ENCODE peak calls at places on chromosome 11, in five cellular contexts. F, H, A, Y and U are unnamed samples.

GRCh38 chr11:125724125-125724524 is 22.0 kb upstream of the PATE1 start:
- DNase-seq in F (no peak), Y (no peak), H (no peak), A (no peak), U (no peak)

GRCh38 chr11:125022551-125022950 is 40.6 kb upstream of the SLC37A2 start:
- DNase-seq in Y (no peak), F (no peak), A (no peak), H (no peak), U (no peak)

GRCh38 chr11:126339073-126339865 is 16.2 kb upstream of the ST3GAL4 start:
- DNase-seq in F (no peak), Y (no peak), H (peak), A (no peak), U (no peak)

GRCh38 chr11:22130462-22131053 is 62.3 kb upstream of the ANO5 start:
- DNase-seq in A (peak), H (no peak), F (no peak), Y (no peak), U (no peak)

GRCh38 chr11:63683133-63683991 is 2.1 kb downstream of the RTN3 start:
- DNase-seq in F (no peak), A (no peak), Y (no peak), H (no peak), U (no peak)

GRCh38 chr11:8282621-8283509 is 19.2 kb upstream of the LMO1 start:
- DNase-seq in H (no peak), A (peak), F (no peak), Y (peak), U (no peak)

GRCh38 chr11:59145534-59145933 is 2.9 kb downstream of the FAM111A start:
- DNase-seq in F (peak), H (no peak), A (no peak), Y (no peak), U (no peak)

GRCh38 chr11:102114032-102114431 is 3.8 kb downstream of the YAP1 start:
- DNase-seq in F (no peak), Y (no peak), A (no peak), H (no peak), U (no peak)

GRCh38 chr11:46338988-46339666 is 8.1 kb upstream of the DGKZ start:
- DNase-seq in F (no peak), Y (peak), A (peak), H (no peak), U (no peak)

GRCh38 chr11:124643605-124644425 is 21.2 kb downstream of the TBRG1 start:
- DNase-seq in Y (no peak), H (no peak), A (no peak), F (peak), U (no peak)

GRCh38 chr11:1129666-1130160 is 28.0 kb upstream of the MUC5AC start:
- DNase-seq in F (no peak), H (peak), Y (no peak), A (no peak), U (no peak)

GRCh38 chr11:128802358-128802981 is 64.6 kb downstream of the KCNJ1 start:
- DNase-seq in F (no peak), Y (no peak), A (peak), H (no peak), U (no peak)

GRCh38 chr11:128575956-128576340 is 11.4 kb downstream of the ETS1 start:
- DNase-seq in A (peak), Y (no peak), H (no peak), F (no peak), U (no peak)

GRCh38 chr11:46105134-46105628 is 16.1 kb downstream of the PHF21A start:
- DNase-seq in F (no peak), H (no peak), Y (no peak), A (no peak), U (no peak)

GRCh38 chr11:19102521-19102900 is 14.5 kb upstream of the ZDHHC13 start:
- DNase-seq in Y (no peak), A (no peak), F (no peak), H (no peak), U (no peak)

GRCh38 chr11:129950319-129951034 is 52.2 kb downstream of the PRDM10 start:
- DNase-seq in Y (peak), F (peak), H (peak), A (no peak), U (no peak)

GRCh38 chr11:9091044-9091936 is at the start of gene SCUBE2:
- DNase-seq in Y (no peak), F (no peak), A (no peak), H (no peak), U (no peak)

GRCh38 chr11:80900265-80900664 is 1459.4 kb upstream of the TENM4 start:
- DNase-seq in A (no peak), F (no peak), Y (no peak), H (no peak), U (no peak)

GRCh38 chr11:32698579-32698978 is 95.9 kb downstream of the CCDC73 start:
- DNase-seq in A (no peak), Y (no peak), F (peak), H (no peak), U (no peak)

GRCh38 chr11:14583252-14584105 is 60.1 kb upstream of the PDE3B start:
- DNase-seq in Y (no peak), A (no peak), F (no peak), H (no peak), U (no peak)

GRCh38 chr11:121596195-121597145 is 143.7 kb upstream of the SORL1-AS1 start:
- DNase-seq in Y (no peak), A (no peak), H (no peak), F (no peak), U (no peak)

GRCh38 chr11:124602193-124602592 is 9.0 kb upstream of the PANX3 start:
- DNase-seq in H (no peak), A (no peak), Y (no peak), F (no peak), U (no peak)

GRCh38 chr11:8098361-8098760 is 17.4 kb downstream of the TUB start:
- DNase-seq in A (no peak), F (no peak), Y (no peak), H (no peak), U (no peak)

GRCh38 chr11:57536947-57537654 is at the start of gene SMTNL1:
- DNase-seq in Y (no peak), H (no peak), F (no peak), A (peak), U (no peak)

GRCh38 chr11:68609761-68610160 is 74.6 kb upstream of the GAL start:
- DNase-seq in A (no peak), F (no peak), Y (no peak), H (no peak), U (no peak)
- H3K4me3 ChIP-seq in A (no peak), F (no peak), Y (no peak), H (no peak), U (no peak)

GRCh38 chr11:61586792-61587430 is 6.0 kb upstream of the SYT7 start:
- DNase-seq in H (no peak), A (no peak), Y (no peak), F (no peak), U (no peak)
- H3K4me3 ChIP-seq in H (no peak), A (no peak), Y (peak), F (no peak), U (no peak)

DNA sequence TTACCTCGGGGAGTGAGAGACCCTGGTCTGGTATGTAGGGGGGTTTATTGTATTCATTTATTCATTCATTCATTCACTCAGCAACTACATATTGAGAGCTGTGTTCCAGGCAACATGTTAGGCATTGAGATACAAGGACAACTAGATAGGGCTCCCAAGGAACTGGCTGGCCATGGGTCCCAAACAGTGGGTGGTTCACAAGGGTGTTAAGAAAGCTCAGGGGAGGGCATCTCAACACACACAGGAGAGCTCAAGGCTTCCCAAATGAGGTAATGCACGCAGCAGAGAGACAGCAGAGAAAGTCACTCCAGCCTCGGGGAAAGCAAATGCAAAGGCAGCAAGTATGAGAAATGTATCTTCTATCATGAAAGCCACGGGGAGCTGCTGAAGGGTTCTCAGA is 51.8 kb downstream of the BTG4 start:
- DNase-seq in Y (no peak), F (no peak), H (no peak), A (no peak), U (no peak)
- H3K4me3 ChIP-seq in Y (no peak), F (no peak), H (no peak), A (no peak), U (no peak)

DNA sequence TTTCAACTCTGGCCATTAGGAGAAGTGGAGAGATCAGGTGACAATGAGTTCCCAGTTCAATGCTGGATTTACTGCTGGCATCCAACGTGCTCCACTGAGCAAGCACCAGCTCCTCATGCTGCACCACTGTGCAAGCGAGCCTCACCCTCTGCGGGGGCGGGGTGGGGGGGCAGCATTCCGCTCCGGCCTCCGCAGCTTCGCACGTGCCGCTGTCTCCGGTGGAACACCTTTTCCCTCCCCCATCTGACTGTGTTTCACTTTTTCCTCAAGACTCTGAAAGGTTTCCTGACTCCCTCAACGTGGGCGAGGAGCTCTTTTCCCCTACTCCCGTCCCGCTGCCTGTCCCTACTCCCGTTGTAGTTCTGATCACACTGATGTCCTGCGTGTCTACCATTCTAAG is 835 bp upstream of the RHOD start:
- DNase-seq in F (no peak), H (no peak), Y (peak), A (no peak), U (no peak)
- H3K4me3 ChIP-seq in F (no peak), H (no peak), Y (peak), A (no peak), U (peak)

DNA sequence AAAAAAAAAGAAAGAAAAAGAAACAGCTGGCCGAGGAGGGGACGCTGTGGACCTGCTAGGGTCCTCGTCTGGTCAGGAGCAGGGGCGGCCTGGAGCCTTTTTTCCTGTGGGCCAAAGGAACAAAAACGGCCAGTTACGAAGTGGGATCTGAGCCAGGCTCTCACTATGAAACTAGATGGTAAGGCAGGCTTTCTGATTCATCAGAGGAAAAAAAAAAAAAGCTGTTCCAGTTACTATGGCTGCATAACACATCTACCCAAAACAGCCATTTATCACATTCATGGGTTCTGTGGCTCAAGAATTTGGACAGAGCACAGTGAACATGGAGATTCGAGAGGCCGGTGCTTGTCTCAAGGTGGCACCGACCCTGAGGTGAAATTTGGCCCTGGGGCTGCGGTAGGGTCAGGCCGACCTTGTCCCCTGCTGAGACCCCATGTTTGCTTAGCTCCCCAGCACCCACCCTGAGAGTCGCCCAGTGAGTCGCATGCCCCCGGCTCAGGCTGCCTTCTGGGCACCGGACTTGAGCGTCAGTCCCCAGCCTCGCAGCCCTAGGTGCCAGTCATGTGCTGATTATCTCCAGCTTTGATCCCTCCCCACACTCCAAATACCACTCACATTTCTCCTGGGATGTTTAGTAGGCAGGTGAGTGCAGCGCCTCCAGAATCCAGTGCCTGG is 34.2 kb downstream of the MRGPRD start:
- DNase-seq in Y (no peak), F (peak), A (no peak), H (peak), U (no peak)
- H3K4me3 ChIP-seq in Y (no peak), F (no peak), A (no peak), H (no peak), U (no peak)

DNA sequence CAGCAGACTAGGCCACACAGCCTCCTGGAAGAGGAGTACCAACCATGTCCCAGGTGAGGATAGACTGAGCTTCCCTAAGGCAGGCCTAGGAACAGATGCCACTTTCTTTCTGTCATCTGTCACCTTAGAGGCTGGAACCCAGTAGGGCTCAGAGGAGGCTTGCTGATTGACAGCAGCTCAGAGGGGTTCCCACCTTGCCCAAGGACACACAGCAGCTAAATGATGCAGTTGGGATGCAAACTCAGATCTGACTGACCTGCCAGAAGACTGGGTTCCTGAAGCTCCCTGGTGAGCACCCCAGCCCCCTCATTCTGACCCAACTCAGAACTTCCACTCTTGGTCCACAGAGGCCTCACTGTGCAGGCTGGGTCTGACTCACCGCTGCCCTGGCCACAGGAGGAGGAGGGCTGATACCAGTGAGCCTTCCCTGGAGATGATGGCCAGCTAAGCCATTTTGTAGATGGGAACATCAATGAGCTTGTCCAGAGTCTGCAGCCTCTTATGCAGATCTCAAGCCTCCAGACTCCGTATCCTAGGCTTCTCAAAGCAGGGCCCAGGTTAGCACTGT is 14.0 kb downstream of the CAPN5 start:
- DNase-seq in H (no peak), F (no peak), A (no peak), Y (no peak), U (no peak)
- H3K4me3 ChIP-seq in H (no peak), F (no peak), A (no peak), Y (no peak), U (no peak)

GRCh38 chr11:16632295-16633200 is 105.9 kb upstream of the C11orf58 start:
- DNase-seq in H (no peak), Y (no peak), F (no peak), A (peak), U (no peak)
- H3K4me3 ChIP-seq in H (no peak), Y (no peak), F (no peak), A (no peak), U (no peak)

GRCh38 chr11:65353376-65353775 is 1.2 kb upstream of the TIGD3 start:
- DNase-seq in A (no peak), F (no peak), Y (no peak), H (no peak), U (no peak)
- H3K4me3 ChIP-seq in A (no peak), F (no peak), Y (peak), H (no peak), U (no peak)

GRCh38 chr11:27445625-27446024 is 27.0 kb downstream of the LGR4 start:
- DNase-seq in Y (no peak), H (no peak), A (no peak), F (no peak), U (no peak)

GRCh38 chr11:27440090-27440489 is 32.5 kb downstream of the LGR4 start:
- DNase-seq in A (peak), H (no peak), F (no peak), Y (no peak), U (no peak)

GRCh38 chr11:27444801-27445215 is 27.8 kb downstream of the LGR4 start:
- DNase-seq in A (peak), H (no peak), F (no peak), Y (no peak), U (no peak)

GRCh38 chr11:27447288-27447914 is 25.2 kb downstream of the LGR4 start:
- DNase-seq in Y (no peak), F (no peak), H (no peak), A (no peak), U (no peak)

DNA sequence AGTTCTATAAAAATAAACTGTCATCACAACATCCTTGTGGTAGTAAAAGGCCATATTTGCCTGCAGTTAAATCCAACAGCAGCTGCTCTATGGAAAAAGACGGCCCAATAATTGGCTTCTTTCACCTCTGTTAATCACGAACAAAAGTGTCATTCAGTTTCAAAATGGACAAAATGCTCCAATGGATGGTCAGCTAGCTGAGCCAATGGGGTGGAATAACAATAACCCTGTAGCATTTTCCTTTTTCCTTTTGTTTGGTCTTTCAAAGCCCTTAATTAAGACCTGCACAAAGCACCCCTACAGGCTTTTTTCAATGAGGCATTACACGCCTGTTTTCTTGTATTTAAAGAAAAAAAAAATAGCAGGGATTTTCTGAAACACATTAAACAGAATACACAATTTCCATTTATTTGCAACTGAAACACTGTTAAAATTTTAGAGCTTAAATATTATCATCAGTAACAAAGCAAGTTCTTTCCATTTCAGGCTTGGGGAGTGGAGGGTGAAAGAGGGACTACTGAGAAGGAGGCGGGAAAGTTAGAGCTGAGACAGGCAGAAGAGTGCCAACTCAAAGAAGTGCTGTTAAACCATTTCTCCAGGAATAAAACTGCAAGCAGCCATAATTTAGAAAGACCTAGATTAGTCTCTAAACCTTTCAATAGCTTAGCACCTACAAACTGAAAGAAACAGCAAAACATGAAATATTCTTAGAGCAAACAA is 28.7 kb downstream of the LGR4 start:
- DNase-seq in Y (no peak), A (peak), F (no peak), H (no peak), U (no peak)
- H3K4me3 ChIP-seq in Y (no peak), A (peak), F (no peak), H (no peak), U (no peak)